ENCODE peak calls at places on chromosomes 4 and X, in six cellular contexts. B is neural progenitor cell, N is GM23338, D is fibroblast of lung, T is GM23248, Y is HCT116. P is an unnamed sample. For H3K79me2, the result is how much of the 10 kb centered on the place peaks cover.

GRCh38 chrX:2299871-2300270 is 200.9 kb downstream of the DHRSX start:
- DNase-seq in B (no peak), N (no peak), D (no peak), T (no peak), Y (no peak), P (no peak)

GRCh38 chrX:148574247-148574973 is 74.0 kb downstream of the AFF2 start:
- DNase-seq in B (no peak), N (no peak), D (no peak), T (peak), Y (no peak), P (no peak)

GRCh38 chr4:184444215-184444952 is 30.0 kb downstream of the IRF2 start:
- DNase-seq in B (no peak), N (no peak), D (no peak), T (no peak), Y (no peak), P (no peak)

GRCh38 chr4:135238940-135239339 is 1037.4 kb upstream of the PABPC4L start:
- DNase-seq in B (no peak), N (no peak), D (no peak), T (no peak), Y (no peak), P (no peak)

GRCh38 chr4:112951362-112951962 is 98.0 kb upstream of the ANK2 start:
- DNase-seq in B (no peak), N (peak), D (peak), T (peak), Y (no peak), P (peak)

GRCh38 chr4:106034205-106034604 is 138.9 kb downstream of the NPNT start:
- DNase-seq in B (no peak), N (no peak), D (peak), T (peak), Y (no peak), P (no peak)

GRCh38 chr4:124177647-124178425 is 534.7 kb downstream of the ANKRD50 start:
- DNase-seq in B (no peak), N (no peak), D (peak), T (peak), Y (no peak), P (no peak)

GRCh38 chr4:38757945-38758344 is 24.8 kb downstream of the TLR10 start:
- DNase-seq in B (peak), N (peak), D (no peak), T (no peak), Y (peak), P (peak)

GRCh38 chr4:98290511-98290910 is 29.3 kb downstream of the RAP1GDS1 start:
- DNase-seq in B (no peak), N (no peak), D (peak), T (peak), Y (no peak), P (no peak)

GRCh38 chr4:126354784-126355183 is 1040.0 kb downstream of the FAT4 start:
- DNase-seq in B (no peak), N (no peak), D (peak), T (no peak), Y (no peak), P (no peak)

GRCh38 chrX:38973327-38973726 is 172.1 kb downstream of the MID1IP1 start:
- DNase-seq in B (no peak), N (no peak), D (peak), T (peak), Y (no peak), P (peak)

GRCh38 chrX:13934731-13935130 is 95.0 kb downstream of the GEMIN8 start:
- DNase-seq in B (no peak), N (no peak), D (no peak), T (no peak), Y (no peak), P (no peak)

GRCh38 chr4:27056281-27056680 is 195.6 kb downstream of the STIM2 start:
- DNase-seq in B (no peak), N (no peak), D (no peak), T (no peak), Y (no peak), P (no peak)

GRCh38 chr4:29224911-29225310 is 1495.3 kb upstream of the PCDH7 start:
- DNase-seq in B (no peak), N (no peak), D (no peak), T (no peak), Y (no peak), P (no peak)

GRCh38 chrX:18873189-18873791 is 110.6 kb downstream of the PHKA2 start:
- DNase-seq in B (no peak), N (no peak), D (peak), T (peak), Y (peak), P (no peak)

GRCh38 chr4:184755278-184755677 is 21.4 kb upstream of the CENPU start:
- DNase-seq in B (no peak), N (no peak), D (no peak), T (peak), Y (no peak), P (no peak)

GRCh38 chr4:110589297-110589696 is 33.6 kb downstream of the PITX2 start:
- DNase-seq in B (no peak), N (no peak), D (peak), T (peak), Y (no peak), P (no peak)

GRCh38 chr4:156970501-156971167 is 965 bp downstream of the PDGFC start:
- DNase-seq in B (peak), N (peak), D (peak), T (peak), Y (no peak), P (peak)

GRCh38 chr4:174204194-174204831 is 79.2 kb downstream of the FBXO8 start:
- DNase-seq in B (no peak), N (peak), D (no peak), T (no peak), Y (no peak), P (no peak)

GRCh38 chr4:73499996-73500765 is 18.6 kb downstream of the AFM start:
- DNase-seq in B (no peak), N (no peak), D (peak), T (peak), Y (no peak), P (peak)

GRCh38 chrX:101219116-101219839 is at the start of gene DRP2:
- DNase-seq in B (peak), N (no peak), D (peak), T (peak), Y (no peak), P (no peak)

GRCh38 chr4:39528056-39528465 is 822 bp upstream of the UGDH start:
- DNase-seq in B (no peak), N (no peak), D (peak), T (peak), Y (no peak), P (no peak)

GRCh38 chrX:2928127-2928582 is 984 bp downstream of the ARSD start:
- DNase-seq in B (peak), N (peak), D (no peak), T (peak), Y (no peak), P (no peak)

GRCh38 chr4:120078216-120078615 is 11.6 kb upstream of the MAD2L1 start:
- DNase-seq in B (no peak), N (no peak), D (no peak), T (peak), Y (no peak), P (no peak)

GRCh38 chr4:67575232-67575888 is 16.8 kb downstream of the STAP1 start:
- DNase-seq in B (no peak), N (peak), D (no peak), T (no peak), Y (no peak), P (no peak)

GRCh38 chr4:88341227-88342192 is 37.1 kb upstream of the HERC6 start:
- DNase-seq in B (no peak), N (no peak), D (peak), T (peak), Y (no peak), P (peak)

GRCh38 chrX:70087857-70088256 is 25.6 kb downstream of the OTUD6A start:
- DNase-seq in B (no peak), N (no peak), D (peak), T (peak), Y (no peak), P (peak)

GRCh38 chrX:118448273-118448783 is 47.3 kb upstream of the DOCK11 start:
- DNase-seq in B (no peak), N (no peak), D (no peak), T (peak), Y (no peak), P (no peak)

GRCh38 chr4:126790633-126791032 is 842.1 kb upstream of the INTU start:
- DNase-seq in B (no peak), N (no peak), D (peak), T (peak), Y (no peak), P (no peak)

GRCh38 chr4:121950680-121951569 is 935 bp downstream of the TRPC3 start:
- DNase-seq in B (peak), N (peak), D (peak), T (peak), Y (no peak), P (peak)

GRCh38 chr4:179867300-179867878 is 2375.8 kb upstream of the TENM3 start:
- DNase-seq in B (peak), N (peak), D (peak), T (peak), Y (peak), P (peak)

GRCh38 chr4:173001571-173001970 is 167.0 kb upstream of the GALNT7 start:
- DNase-seq in B (no peak), N (no peak), D (peak), T (peak), Y (no peak), P (no peak)

GRCh38 chr4:6953751-6954380 is 44.2 kb downstream of the TBC1D14 start:
- DNase-seq in B (peak), N (peak), D (peak), T (peak), Y (peak), P (peak)

GRCh38 chrX:37423864-37424569 is 74.9 kb downstream of the PRRG1 start:
- DNase-seq in B (no peak), N (peak), D (peak), T (no peak), Y (no peak), P (no peak)

DNA sequence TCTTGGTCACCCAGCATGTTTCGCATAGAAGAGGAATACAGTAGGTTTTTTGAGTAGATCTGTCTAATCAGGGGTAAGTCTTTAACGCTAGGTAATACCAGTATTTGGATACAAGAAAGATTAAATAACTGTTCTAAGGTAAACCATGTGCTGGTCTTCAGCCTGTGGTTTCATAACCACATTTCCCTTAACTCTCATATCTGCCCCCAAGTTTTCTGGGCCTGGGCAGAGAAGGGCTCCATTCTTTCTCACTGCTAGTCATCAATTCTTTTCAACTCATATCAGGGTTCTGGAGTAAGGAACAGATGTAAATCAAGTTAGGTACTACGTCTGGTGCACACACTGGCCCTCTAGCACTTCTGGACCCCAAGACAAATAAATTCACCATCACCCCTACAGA is 49.0 kb downstream of the DHX15 start:
- DNase-seq in B (no peak), N (no peak), D (no peak), T (no peak), Y (no peak), P (no peak)
- H3K79me2 ChIP-seq in B (half or more), N (half or more), D (under half), T (half or more), Y (half or more), P (half or more)

DNA sequence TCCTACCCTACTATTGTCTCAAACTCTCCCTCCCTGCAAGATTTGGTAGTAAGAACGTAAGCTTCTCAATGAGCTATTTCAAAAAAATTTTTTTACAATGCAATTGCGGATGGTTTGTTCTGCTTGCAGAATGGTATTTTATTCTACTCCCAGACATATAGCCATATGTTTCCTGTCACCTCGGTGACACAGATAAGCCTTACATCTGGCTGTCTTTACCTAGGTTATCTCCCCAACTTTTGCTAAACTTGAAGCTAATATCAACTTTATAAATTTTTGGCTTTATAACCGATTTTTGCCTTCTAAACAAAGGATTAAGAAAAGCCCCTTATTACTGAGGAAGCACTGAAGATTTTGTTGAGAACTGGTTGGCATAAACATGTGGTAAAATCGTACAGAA is 331.5 kb downstream of the TENM3 start:
- DNase-seq in B (no peak), N (no peak), D (no peak), T (no peak), Y (no peak), P (no peak)
- TF ChIP-seq EZH2 in B (no peak), N (no peak), D (no peak), T (no peak), Y (no peak), P (no peak)

GRCh38 chr4:16050669-16051068 is 33.2 kb downstream of the PROM1 start:
- DNase-seq in B (no peak), N (no peak), D (no peak), T (no peak), Y (no peak), P (no peak)

GRCh38 chr4:16043820-16044554 is 39.8 kb downstream of the PROM1 start:
- DNase-seq in B (no peak), N (no peak), D (no peak), T (no peak), Y (no peak), P (peak)

GRCh38 chr4:16048639-16049448 is 35.0 kb downstream of the PROM1 start:
- DNase-seq in B (peak), N (no peak), D (no peak), T (no peak), Y (no peak), P (no peak)

GRCh38 chr4:16051132-16051531 is 32.7 kb downstream of the PROM1 start:
- DNase-seq in B (no peak), N (no peak), D (no peak), T (no peak), Y (no peak), P (no peak)

DNA sequence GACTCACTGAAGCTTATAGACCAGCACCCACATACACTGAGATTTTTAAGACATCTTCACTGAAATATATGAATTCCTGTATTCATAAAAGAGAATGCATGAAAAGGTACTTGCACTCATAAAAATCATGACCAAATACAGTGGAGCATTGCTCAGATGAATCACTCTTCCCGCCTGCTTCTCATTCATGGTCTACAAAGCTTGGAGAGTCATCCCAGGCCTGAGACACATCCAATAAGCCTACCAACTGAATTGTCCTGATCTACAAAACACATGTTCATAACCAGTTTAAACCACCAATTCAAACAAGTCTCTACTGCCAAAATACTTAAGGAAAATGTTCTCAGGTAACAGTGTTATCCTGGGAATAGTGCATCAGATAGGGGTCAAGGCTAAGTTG is 38.1 kb downstream of the PROM1 start:
- DNase-seq in B (no peak), N (no peak), D (no peak), T (peak), Y (no peak), P (no peak)
- H2AFZ ChIP-seq in B (no peak), N (no peak), D (no peak), T (no peak), Y (no peak), P (no peak)

DNA sequence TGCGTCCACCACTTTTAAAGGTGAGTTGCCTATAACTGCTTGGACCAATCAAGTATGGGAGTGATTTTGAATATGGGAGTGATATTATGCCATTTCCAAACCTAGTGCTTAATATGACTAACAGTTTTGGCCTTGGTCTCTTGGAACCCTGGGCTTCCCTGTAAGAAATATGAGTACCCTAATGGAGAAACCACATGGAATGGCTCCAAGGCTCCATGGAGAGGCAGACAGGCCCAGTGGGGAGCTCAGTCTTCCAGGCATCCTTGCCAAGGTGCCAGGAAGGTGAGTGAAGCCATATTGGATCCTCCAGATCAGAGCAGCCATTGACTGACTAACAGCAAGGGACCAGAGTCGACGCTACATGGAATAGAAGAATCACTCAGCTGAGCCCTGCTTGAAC is 53.2 kb downstream of the MAML3 start:
- DNase-seq in B (no peak), N (no peak), D (no peak), T (no peak), Y (no peak), P (no peak)
- H3K79me2 ChIP-seq in B (under half), N (under half), D (under half), T (under half), Y (under half), P (half or more)

GRCh38 chr4:145936142-145937020 is 2.2 kb downstream of the ZNF827 start:
- DNase-seq in B (peak), N (peak), D (peak), T (peak), Y (no peak), P (peak)

GRCh38 chr4:145935253-145936141 is 3.1 kb downstream of the ZNF827 start:
- DNase-seq in B (peak), N (peak), D (peak), T (peak), Y (no peak), P (peak)

GRCh38 chr4:145933134-145933533 is 5.5 kb downstream of the ZNF827 start:
- DNase-seq in B (no peak), N (no peak), D (no peak), T (peak), Y (no peak), P (no peak)

GRCh38 chr4:145937021-145937861 is 1.4 kb downstream of the ZNF827 start:
- DNase-seq in B (peak), N (peak), D (peak), T (peak), Y (no peak), P (peak)

GRCh38 chr4:145934434-145935047 is 4.1 kb downstream of the ZNF827 start:
- DNase-seq in B (no peak), N (no peak), D (no peak), T (peak), Y (no peak), P (no peak)
- TF ChIP-seq EZH2 in B (no peak), N (no peak), D (no peak), T (no peak), Y (no peak), P (no peak)

DNA sequence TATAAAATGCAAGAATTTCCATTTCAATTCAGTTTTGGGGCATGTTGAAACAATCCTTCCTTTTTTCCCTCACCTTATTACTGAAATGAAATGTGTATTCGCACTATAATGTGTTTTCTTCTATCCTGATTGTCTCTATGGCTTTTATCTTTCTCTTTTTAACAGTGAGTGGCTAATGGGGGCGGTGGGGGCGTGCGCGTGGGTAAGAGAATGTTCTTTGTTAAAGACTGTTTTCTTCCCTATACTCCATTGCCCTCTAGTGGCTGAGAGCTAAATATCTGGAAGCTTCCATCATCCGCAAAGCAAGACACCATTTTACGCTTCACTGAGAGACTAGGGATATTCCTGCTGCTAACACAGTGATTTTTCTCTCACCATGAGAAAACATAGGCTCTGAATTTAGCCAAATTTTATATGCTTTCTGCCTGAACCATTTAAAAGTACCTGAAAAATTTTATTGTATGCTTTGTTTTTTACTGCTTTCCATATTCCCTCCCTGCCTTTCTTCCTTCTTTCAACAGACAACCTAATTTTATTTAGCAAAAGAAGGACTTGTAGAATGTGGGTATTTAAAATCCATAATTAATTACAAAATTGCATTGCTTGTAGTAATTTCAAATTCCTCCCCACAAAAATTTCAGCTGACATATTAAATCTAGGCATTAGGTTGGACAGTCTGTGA is 194.0 kb downstream of the GASK1B start:
- DNase-seq in B (peak), N (peak), D (peak), T (peak), Y (peak), P (peak)
- H2AFZ ChIP-seq in B (no peak), N (peak), D (peak), T (peak), Y (peak), P (peak)

DNA sequence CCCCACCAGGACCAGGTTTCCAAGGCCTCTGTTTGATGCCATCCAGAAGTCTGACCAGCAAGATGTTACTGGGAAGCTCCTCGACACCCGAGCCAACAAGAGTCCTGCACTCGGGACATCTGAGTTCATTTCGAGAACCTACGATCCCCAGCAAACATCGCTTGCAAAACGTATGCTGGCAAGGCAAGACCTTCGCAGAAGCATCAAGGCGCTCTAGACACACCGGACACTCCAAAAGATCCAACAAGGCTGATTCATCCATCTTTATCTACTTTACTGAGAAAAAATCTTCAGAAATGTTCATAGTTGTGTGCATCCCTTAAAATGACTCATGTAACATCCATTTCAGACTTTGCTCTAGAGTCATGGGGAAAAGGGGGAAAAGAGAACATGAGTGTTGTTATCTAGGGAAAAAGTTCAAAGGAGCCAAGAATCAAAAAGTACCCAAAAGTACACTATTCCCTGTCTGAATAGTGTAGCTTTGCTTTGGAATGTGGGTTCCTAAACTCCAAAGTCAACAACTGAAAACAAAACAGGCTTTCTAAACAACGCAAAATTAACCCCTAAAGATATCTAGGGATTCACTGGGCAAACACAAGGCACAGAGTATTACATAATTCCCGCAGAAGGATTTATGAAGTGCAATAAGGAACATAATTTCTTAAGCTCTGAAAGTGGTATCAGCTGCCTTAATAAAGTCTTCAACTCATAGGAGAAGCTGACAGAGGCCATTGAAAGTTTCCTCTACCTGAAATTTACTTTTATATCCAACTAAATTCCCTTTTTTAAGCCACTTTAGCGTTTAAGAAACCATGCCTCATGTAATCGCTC is 1.6 kb downstream of the SH3RF1 start:
- DNase-seq in B (peak), N (no peak), D (peak), T (peak), Y (no peak), P (peak)
- H3K79me2 ChIP-seq in B (half or more), N (half or more), D (half or more), T (half or more), Y (half or more), P (half or more)

P was measured in hepatocyte.